ENCODE peak calls at places on chromosomes 6 and 20, in seven cellular contexts. One of them, this sample, is unnamed.

GRCh38 chr20:63733579-63734081 is 2.8 kb upstream of the LIME1 start:
- DNase-seq in transverse colon: no peak
- DNase-seq in stomach: no peak
- DNase-seq in spleen: no peak
- DNase-seq in IMR-90: no peak
- DNase-seq in right lobe of liver: no peak
- DNase-seq in uterus: no peak
- DNase-seq in this sample: no peak

GRCh38 chr6:132763269-132763668 is 5.6 kb upstream of the VNN2 start:
- DNase-seq in transverse colon: peak
- DNase-seq in stomach: no peak
- DNase-seq in spleen: peak
- DNase-seq in IMR-90: no peak
- DNase-seq in right lobe of liver: no peak
- DNase-seq in uterus: no peak
- DNase-seq in this sample: no peak

GRCh38 chr6:48426636-48427035 is 315.6 kb upstream of the PTCHD4 start:
- DNase-seq in transverse colon: no peak
- DNase-seq in stomach: no peak
- DNase-seq in spleen: no peak
- DNase-seq in IMR-90: peak
- DNase-seq in right lobe of liver: no peak
- DNase-seq in uterus: no peak
- DNase-seq in this sample: no peak

GRCh38 chr6:87754828-87755227 is 52.8 kb upstream of the AKIRIN2 start:
- DNase-seq in transverse colon: no peak
- DNase-seq in stomach: no peak
- DNase-seq in spleen: no peak
- DNase-seq in IMR-90: no peak
- DNase-seq in right lobe of liver: no peak
- DNase-seq in uterus: no peak
- DNase-seq in this sample: no peak

GRCh38 chr6:124393536-124393935 is 568.7 kb upstream of the RNF217 start:
- DNase-seq in transverse colon: no peak
- DNase-seq in stomach: no peak
- DNase-seq in spleen: no peak
- DNase-seq in IMR-90: peak
- DNase-seq in right lobe of liver: no peak
- DNase-seq in uterus: no peak
- DNase-seq in this sample: no peak

GRCh38 chr6:149851461-149851860 is 12.7 kb downstream of the LRP11 start:
- DNase-seq in transverse colon: no peak
- DNase-seq in stomach: no peak
- DNase-seq in spleen: no peak
- DNase-seq in IMR-90: peak
- DNase-seq in right lobe of liver: no peak
- DNase-seq in uterus: no peak
- DNase-seq in this sample: no peak

GRCh38 chr6:28263946-28264345 is 3.0 kb upstream of the ZSCAN26 start:
- DNase-seq in transverse colon: no peak
- DNase-seq in stomach: no peak
- DNase-seq in spleen: no peak
- DNase-seq in IMR-90: peak
- DNase-seq in right lobe of liver: no peak
- DNase-seq in uterus: no peak
- DNase-seq in this sample: no peak

GRCh38 chr6:2116496-2116895 is 128.9 kb downstream of the GMDS start:
- DNase-seq in transverse colon: no peak
- DNase-seq in stomach: no peak
- DNase-seq in spleen: no peak
- DNase-seq in IMR-90: peak
- DNase-seq in right lobe of liver: no peak
- DNase-seq in uterus: no peak
- DNase-seq in this sample: no peak

GRCh38 chr6:123402052-123402451 is 234.7 kb downstream of the TRDN start:
- DNase-seq in transverse colon: no peak
- DNase-seq in stomach: no peak
- DNase-seq in spleen: no peak
- DNase-seq in IMR-90: no peak
- DNase-seq in right lobe of liver: no peak
- DNase-seq in uterus: no peak
- DNase-seq in this sample: no peak

GRCh38 chr6:148521586-148521985 is 178.9 kb downstream of the SASH1 start:
- DNase-seq in transverse colon: no peak
- DNase-seq in stomach: no peak
- DNase-seq in spleen: no peak
- DNase-seq in IMR-90: peak
- DNase-seq in right lobe of liver: no peak
- DNase-seq in uterus: no peak
- DNase-seq in this sample: no peak

GRCh38 chr20:53157443-53158408 is 185.6 kb downstream of the TSHZ2 start:
- DNase-seq in transverse colon: peak
- DNase-seq in stomach: peak
- DNase-seq in spleen: peak
- DNase-seq in IMR-90: peak
- DNase-seq in right lobe of liver: peak
- DNase-seq in uterus: no peak
- DNase-seq in this sample: peak

GRCh38 chr6:106253194-106253593 is 72.4 kb downstream of the ATG5 start:
- DNase-seq in transverse colon: no peak
- DNase-seq in stomach: no peak
- DNase-seq in spleen: no peak
- DNase-seq in IMR-90: peak
- DNase-seq in right lobe of liver: no peak
- DNase-seq in uterus: no peak
- DNase-seq in this sample: no peak

GRCh38 chr20:54049156-54049555 is 21.2 kb downstream of the BCAS1 start:
- DNase-seq in transverse colon: no peak
- DNase-seq in stomach: no peak
- DNase-seq in spleen: no peak
- DNase-seq in IMR-90: no peak
- DNase-seq in right lobe of liver: no peak
- DNase-seq in uterus: no peak
- DNase-seq in this sample: no peak

GRCh38 chr20:45456632-45457031 is 12.9 kb upstream of the WFDC2 start:
- DNase-seq in transverse colon: peak
- DNase-seq in stomach: peak
- DNase-seq in spleen: no peak
- DNase-seq in IMR-90: no peak
- DNase-seq in right lobe of liver: no peak
- DNase-seq in uterus: no peak
- DNase-seq in this sample: peak

DNA sequence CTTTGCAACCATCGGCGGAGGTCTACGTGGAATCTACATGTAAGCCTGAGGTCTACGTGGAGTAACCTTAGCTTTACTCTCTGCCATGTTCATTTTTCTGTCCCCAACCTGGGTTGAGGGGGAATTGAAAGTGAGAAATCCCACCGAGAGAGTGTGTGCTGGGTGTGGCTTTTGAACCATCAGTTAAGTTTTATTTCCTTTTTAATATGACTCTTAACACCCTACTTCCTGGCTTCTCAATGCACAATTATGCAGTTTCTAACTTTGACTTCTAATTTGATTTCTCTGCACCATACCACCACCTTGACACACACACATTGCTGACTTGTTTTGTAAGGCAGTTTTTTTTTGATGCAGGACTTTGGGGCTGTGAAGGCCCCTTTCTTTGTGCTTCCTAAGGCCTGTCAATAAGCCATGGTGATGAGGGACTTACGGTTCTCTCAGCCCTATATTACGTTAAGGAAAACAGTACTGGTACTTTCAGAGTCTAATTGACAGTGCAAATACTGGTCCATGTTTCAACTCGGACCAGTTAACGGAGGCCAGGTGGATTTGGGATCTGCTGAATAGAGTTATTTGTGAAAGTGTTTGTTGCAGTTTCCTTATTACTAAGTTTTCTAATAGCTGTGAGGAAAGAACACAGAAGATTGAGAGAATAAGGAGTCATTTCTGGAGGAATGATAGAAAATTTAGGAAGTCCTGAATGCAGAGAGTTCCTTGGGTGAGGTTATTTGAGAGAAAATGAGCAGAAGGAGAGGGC is 206.5 kb downstream of the JARID2 start:
- DNase-seq in transverse colon: no peak
- DNase-seq in stomach: no peak
- DNase-seq in spleen: no peak
- DNase-seq in IMR-90: no peak
- DNase-seq in right lobe of liver: no peak
- DNase-seq in uterus: no peak
- DNase-seq in this sample: no peak
- TF ChIP-seq POLR2A in transverse colon: no peak
- TF ChIP-seq POLR2A in stomach: no peak
- TF ChIP-seq POLR2A in spleen: no peak
- TF ChIP-seq POLR2A in IMR-90: no peak
- TF ChIP-seq POLR2A in right lobe of liver: no peak
- TF ChIP-seq POLR2A in uterus: no peak
- TF ChIP-seq POLR2A in this sample: no peak

DNA sequence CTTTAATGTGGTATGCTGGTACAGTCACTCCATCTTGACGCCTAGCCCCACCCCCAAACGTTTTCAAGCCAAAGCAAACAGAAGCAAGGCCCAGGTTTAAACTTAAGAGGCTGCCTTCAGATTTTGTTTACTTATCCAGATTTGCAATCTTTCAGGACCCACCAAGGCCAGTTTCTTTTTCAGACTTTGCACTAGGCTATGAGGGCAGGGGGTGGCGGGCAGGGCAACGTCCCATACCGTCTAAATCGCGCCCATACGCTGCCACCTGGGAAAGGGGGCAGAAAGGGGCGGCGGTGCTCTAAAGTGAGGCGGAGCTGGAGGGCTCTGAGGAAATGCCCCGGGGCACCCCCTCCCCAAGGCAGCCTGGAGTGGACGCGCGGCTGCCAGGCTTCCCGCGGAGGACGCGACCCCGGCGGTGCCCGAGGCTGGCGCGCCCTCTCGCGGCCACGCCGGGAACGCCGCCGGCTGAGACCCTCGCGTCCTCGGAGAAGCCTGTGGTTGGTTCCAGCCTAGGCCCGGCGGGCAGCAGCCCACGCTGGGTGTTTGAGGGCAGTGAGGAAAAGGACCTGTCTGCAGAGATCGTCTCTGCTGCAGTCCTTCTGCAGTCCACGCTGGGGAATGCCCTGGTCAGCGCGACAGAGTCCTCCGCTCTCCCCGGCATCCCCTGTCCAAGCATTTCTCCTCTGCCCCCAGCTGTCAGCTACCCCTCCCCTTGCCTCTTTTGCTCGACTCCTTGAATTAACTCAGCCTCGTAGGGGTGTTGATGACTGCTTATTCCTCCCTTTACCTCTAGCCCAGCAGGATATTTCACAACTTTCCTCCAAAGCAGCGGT is 129.2 kb upstream of the PRND start:
- DNase-seq in transverse colon: peak
- DNase-seq in stomach: peak
- DNase-seq in spleen: peak
- DNase-seq in IMR-90: no peak
- DNase-seq in right lobe of liver: peak
- DNase-seq in uterus: peak
- DNase-seq in this sample: peak
- H3K27ac ChIP-seq in transverse colon: no peak
- H3K27ac ChIP-seq in stomach: peak
- H3K27ac ChIP-seq in spleen: no peak
- H3K27ac ChIP-seq in IMR-90: peak
- H3K27ac ChIP-seq in right lobe of liver: no peak
- H3K27ac ChIP-seq in uterus: no peak
- H3K27ac ChIP-seq in this sample: no peak

DNA sequence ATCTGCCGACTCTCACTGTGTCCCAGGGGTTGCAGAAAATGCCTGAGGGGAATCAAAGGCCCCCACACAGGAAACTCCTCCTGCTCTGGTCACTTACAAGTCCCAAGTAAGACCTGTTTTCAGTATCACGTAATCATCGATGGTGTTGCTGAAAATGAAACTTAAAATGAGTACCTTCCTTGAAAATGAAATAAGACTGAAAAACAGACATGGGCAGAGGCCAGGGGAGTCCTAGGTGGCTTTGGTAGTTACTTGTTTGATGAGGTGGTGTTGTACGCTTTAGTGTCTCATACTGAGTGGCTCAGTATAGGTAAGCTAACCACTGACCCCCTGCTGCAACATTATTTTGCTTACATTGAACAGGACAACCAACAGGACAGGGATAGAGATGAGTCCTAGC is 43.0 kb upstream of the SYNCRIP start:
- DNase-seq in transverse colon: no peak
- DNase-seq in stomach: no peak
- DNase-seq in spleen: no peak
- DNase-seq in IMR-90: no peak
- DNase-seq in right lobe of liver: no peak
- DNase-seq in uterus: no peak
- DNase-seq in this sample: no peak
- TF ChIP-seq POLR2A in transverse colon: no peak
- TF ChIP-seq POLR2A in stomach: no peak
- TF ChIP-seq POLR2A in spleen: no peak
- TF ChIP-seq POLR2A in IMR-90: no peak
- TF ChIP-seq POLR2A in right lobe of liver: no peak
- TF ChIP-seq POLR2A in uterus: no peak
- TF ChIP-seq POLR2A in this sample: no peak

DNA sequence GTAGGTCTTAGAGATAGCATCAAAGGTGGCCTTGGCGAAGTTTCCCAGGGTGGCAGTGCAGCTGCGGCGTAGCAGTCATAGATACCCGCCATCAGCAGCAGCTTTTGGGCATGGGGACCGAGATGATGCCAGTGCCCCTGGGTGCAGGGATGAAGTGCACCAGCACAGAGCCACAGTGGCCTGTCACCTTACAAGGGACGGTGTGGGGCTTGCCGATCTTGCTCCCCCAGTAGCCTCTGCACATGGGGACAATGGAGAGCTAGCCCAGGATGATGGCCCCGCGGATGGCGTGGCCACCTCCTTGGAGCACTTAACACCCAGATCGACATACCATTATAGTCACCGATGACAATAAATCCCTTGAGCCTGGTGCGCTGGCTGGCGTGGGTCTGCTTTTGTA is 195.5 kb downstream of the ZMYND8 start:
- DNase-seq in transverse colon: no peak
- DNase-seq in stomach: no peak
- DNase-seq in spleen: no peak
- DNase-seq in IMR-90: no peak
- DNase-seq in right lobe of liver: no peak
- DNase-seq in uterus: no peak
- DNase-seq in this sample: no peak
- H3K27ac ChIP-seq in transverse colon: no peak
- H3K27ac ChIP-seq in stomach: no peak
- H3K27ac ChIP-seq in spleen: no peak
- H3K27ac ChIP-seq in IMR-90: no peak
- H3K27ac ChIP-seq in right lobe of liver: no peak
- H3K27ac ChIP-seq in uterus: no peak
- H3K27ac ChIP-seq in this sample: no peak

This sample was measured in testis.